ENCODE peak calls at places on chromosome 9, in five cellular contexts. T, S, O, V and Y are unnamed samples.
A peak's percentile ranks its signal among the peaks of the same experiment; 100 is the strongest.

GRCh38 chr9:129987047-129987446 is 55.9 kb downstream of the FNBP1 start:
- DNase-seq in T (peak; percentile 23), S (no peak), O (no peak), V (no peak), Y (no peak)

GRCh38 chr9:3502560-3503398 is 23.0 kb downstream of the RFX3 start:
- DNase-seq in T (peak; percentile 61), S (no peak), O (no peak), V (no peak), Y (no peak)

GRCh38 chr9:2289234-2289755 is 274.1 kb downstream of the SMARCA2 start:
- DNase-seq in T (no peak), S (no peak), O (no peak), V (no peak), Y (no peak)

GRCh38 chr9:73132034-73132776 is 19.5 kb upstream of the ANXA1 start:
- DNase-seq in T (peak; percentile 85), S (no peak), O (peak; percentile 55), V (no peak), Y (peak; percentile 86)

GRCh38 chr9:19934301-19934868 is 145.5 kb upstream of the SLC24A2 start:
- DNase-seq in T (peak; percentile 1), S (no peak), O (no peak), V (no peak), Y (no peak)

GRCh38 chr9:129822825-129823162 is 1.1 kb downstream of the TOR1A start:
- DNase-seq in T (no peak), S (no peak), O (no peak), V (no peak), Y (no peak)

GRCh38 chr9:111969061-111969460 is 72.4 kb downstream of the UGCG start:
- DNase-seq in T (peak; percentile 72), S (no peak), O (peak; percentile 66), V (no peak), Y (peak; percentile 61)

GRCh38 chr9:127909839-127910273 is 7.0 kb downstream of the ST6GALNAC4 start:
- DNase-seq in T (no peak), S (no peak), O (no peak), V (no peak), Y (no peak)

GRCh38 chr9:78001946-78002731 is 29.5 kb downstream of the GNAQ start:
- DNase-seq in T (peak; percentile 34), S (no peak), O (no peak), V (peak; percentile 40), Y (no peak)

GRCh38 chr9:115015018-115015635 is 84.7 kb upstream of the TNFSF8 start:
- DNase-seq in T (peak; percentile 64), S (peak; percentile 21), O (no peak), V (peak; percentile 7), Y (peak; percentile 78)

GRCh38 chr9:107484117-107484723 is 5.3 kb downstream of the KLF4 start:
- DNase-seq in T (peak; percentile 81), S (peak; percentile 27), O (peak; percentile 7), V (peak; percentile 68), Y (peak; percentile 51)

GRCh38 chr9:70634696-70635095 is 220.2 kb upstream of the KLF9 start:
- DNase-seq in T (no peak), S (no peak), O (no peak), V (no peak), Y (no peak)

GRCh38 chr9:115591584-115591984 is 473.6 kb upstream of the TNC start:
- DNase-seq in T (peak; percentile 100), S (peak; percentile 10), O (peak; percentile 5), V (peak; percentile 74), Y (peak; percentile 83)

GRCh38 chr9:113568481-113569321 is 105.2 kb downstream of the RGS3 start:
- DNase-seq in T (peak; percentile 43), S (no peak), O (no peak), V (no peak), Y (no peak)

GRCh38 chr9:133089271-133089671 is 27.5 kb downstream of the CEL start:
- DNase-seq in T (no peak), S (no peak), O (no peak), V (no peak), Y (peak; percentile 17)

DNA sequence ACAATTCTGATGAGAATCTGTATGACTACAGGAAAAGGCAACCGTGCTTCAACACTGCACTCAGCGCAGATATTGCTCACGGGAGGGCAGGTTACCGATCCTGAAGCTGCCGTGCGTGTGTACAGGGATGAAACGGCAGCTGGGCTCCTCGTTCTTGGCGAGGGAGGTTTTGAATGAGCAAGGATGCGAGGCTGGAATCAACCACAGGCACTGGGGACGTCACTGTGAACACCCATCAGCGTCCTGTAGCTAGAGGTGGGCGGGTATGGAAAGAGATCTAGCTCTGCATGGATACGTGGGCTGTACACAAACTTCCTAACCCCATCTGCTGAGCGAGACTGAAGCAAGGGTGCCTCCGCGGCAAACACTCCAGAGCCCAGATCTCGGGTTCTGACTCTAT is 84.3 kb upstream of the COL5A1 start:
- DNase-seq in T (no peak), S (no peak), O (no peak), V (no peak), Y (no peak)
- TF ChIP-seq BHLHE40 in T (no peak), S (no peak), O (no peak), V (no peak), Y (no peak)

DNA sequence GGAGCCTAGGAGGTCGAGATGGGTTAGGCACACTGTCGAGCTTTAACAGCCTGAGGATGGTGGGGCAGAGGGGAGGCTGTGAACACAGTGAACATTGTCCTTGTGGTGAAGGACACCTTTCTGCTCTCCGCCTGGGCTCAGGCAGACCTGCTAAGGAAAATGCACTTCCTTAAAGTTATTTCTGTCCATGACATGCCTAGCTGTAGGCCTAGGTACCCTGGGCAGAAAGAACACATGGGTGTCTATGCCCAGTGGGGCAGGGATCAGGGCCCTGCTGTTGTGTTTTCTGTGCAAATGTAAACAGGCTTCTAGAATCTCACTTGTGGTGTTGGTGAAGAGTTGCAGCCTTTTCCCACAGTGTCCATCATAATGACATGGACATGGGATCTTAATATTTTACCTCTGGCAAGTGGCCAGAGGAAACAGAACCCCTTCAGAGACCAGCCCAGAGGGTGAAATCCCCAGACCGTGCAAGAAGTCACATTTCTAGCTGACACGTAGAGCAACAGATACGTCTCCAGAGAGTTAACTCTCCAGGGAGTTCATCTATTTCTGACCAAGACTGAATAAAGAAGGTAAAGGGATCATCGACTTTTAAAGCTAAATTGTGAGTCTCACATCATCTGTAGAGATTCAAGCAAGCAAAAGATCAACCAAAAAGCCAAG is 79.2 kb downstream of the C9orf152 start:
- DNase-seq in T (no peak), S (no peak), O (peak; percentile 88), V (no peak), Y (no peak)
- H3K27ac ChIP-seq in T (peak overlapping the region; percentile 79), S (no peak overlapping the region), O (peak overlapping the region; percentile 49), V (no peak overlapping the region), Y (peak overlapping the region; percentile 8)

GRCh38 chr9:135607401-135608293 is 31.7 kb downstream of the GLT6D1 start:
- DNase-seq in T (no peak), S (peak; percentile 5), O (no peak), V (no peak), Y (no peak)

GRCh38 chr9:135610290-135611141 is 28.8 kb downstream of the GLT6D1 start:
- DNase-seq in T (no peak), S (no peak), O (no peak), V (no peak), Y (no peak)

GRCh38 chr9:135608294-135608998 is 30.9 kb downstream of the GLT6D1 start:
- DNase-seq in T (no peak), S (no peak), O (no peak), V (no peak), Y (no peak)

GRCh38 chr9:135608999-135609317 is 30.4 kb downstream of the GLT6D1 start:
- DNase-seq in T (no peak), S (no peak), O (no peak), V (no peak), Y (no peak)

GRCh38 chr9:135609366-135609955 is 29.9 kb downstream of the GLT6D1 start:
- DNase-seq in T (no peak), S (no peak), O (no peak), V (no peak), Y (no peak)
- TF ChIP-seq SMC3 in T (no peak), S (no peak), O (no peak), V (no peak), Y (no peak)

DNA sequence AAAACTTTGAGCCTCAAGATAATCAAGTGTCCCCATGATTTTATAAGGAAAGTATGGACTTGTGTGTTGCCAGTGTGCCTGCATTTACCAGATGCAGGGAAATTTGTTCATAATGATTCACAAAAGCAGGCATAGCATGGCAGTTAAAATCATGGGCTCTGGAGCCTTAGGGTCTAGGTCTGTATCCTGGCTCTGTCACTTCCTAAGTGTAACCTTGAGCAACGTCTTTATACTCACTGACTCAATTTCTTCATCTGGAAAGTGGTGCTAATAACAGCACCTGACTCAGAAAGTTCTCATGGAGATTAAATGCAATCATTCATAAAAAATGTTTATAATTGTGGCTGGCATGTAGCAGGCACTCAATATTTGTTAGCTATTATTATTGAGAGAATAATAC is 234.9 kb downstream of the SAXO1 start:
- DNase-seq in T (peak; percentile 20), S (no peak), O (no peak), V (no peak), Y (no peak)
- TF ChIP-seq BHLHE40 in T (no peak), S (no peak), O (no peak), V (no peak), Y (no peak)

GRCh38 chr9:98795295-98795955 is 930 bp downstream of the ANKS6 start:
- DNase-seq in T (no peak), S (no peak), O (no peak), V (no peak), Y (no peak)
- H3K27ac ChIP-seq in T (no peak overlapping the region), S (peak overlapping the region; percentile 60), O (no peak overlapping the region), V (no peak overlapping the region), Y (peak overlapping the region; percentile 94)

DNA sequence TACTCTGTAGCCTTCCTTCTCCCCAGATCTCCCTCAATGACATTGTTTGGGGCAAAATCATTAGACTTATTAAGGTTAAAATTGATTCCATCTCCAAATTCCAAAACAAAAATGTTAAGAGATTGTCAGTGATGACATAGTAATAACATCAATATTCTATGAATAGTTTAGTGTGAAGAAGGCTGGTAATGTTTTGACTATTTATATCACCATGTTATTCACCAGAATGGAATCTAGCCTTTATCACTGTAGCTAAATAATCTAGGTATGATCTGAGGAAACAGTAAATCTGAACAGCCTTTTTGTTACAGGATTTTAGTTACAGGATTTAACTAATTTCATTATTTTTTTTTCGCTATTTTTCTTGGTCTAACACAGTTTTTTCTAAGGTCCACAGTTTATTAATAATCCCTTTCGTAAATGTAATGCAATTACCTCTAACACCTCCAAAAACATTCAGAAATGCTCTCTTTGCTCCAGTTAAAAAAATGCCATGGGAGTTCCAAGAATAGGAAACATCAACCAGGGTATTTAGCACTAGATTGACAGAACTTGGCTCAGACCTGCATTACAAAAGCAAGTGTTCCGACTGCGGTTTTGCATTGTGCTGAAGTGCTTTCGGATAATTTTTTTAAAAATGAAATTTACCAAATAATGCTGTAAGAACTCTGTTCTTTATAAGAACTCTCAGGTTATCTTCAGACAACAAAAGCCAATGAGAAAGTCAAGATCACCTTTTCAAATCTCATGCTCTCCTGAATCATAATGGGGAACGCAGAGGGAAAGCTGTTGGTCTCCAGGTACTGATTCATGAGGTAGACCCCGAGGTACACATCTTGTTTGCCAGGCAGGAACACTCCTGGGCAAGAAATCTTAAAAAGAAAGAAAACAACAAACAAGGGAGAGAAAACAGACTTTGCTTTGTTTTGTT is 664 bp upstream of the PLPP6 start:
- DNase-seq in T (peak; percentile 55), S (no peak), O (no peak), V (no peak), Y (no peak)
- TF ChIP-seq SMC3 in T (no peak), S (no peak), O (no peak), V (no peak), Y (no peak)